ENCODE peak calls at places on chromosomes 13 and 19, in five cellular contexts. One of them, this sample, is unnamed.

GRCh38 chr19:10587022-10587838 is at the start of gene AP1M2:
- DNase-seq in D341Med: no peak
- DNase-seq in stimulated activated CD4-positive, alpha-beta T cell treated with anti-CD3 and anti-CD28 coated beads, Interleukin-4, amount 100 ng/mL, for 1 hour: no peak
- DNase-seq in fibroblast of the aortic adventitia: no peak
- DNase-seq in stimulated activated CD8-positive, alpha-beta memory T cell treated with anti-CD3 and anti-CD28 coated beads, Interleukin-15, amount 100 ng/mL, for 1 hour: no peak
- DNase-seq in this sample: no peak

GRCh38 chr13:77919351-77920294 is 992 bp upstream of the EDNRB start:
- DNase-seq in stimulated activated CD8-positive, alpha-beta memory T cell treated with anti-CD3 and anti-CD28 coated beads, Interleukin-15, amount 100 ng/mL, for 1 hour: no peak
- DNase-seq in D341Med: peak; percentile 50
- DNase-seq in stimulated activated CD4-positive, alpha-beta T cell treated with anti-CD3 and anti-CD28 coated beads, Interleukin-4, amount 100 ng/mL, for 1 hour: no peak
- DNase-seq in fibroblast of the aortic adventitia: peak; percentile 16
- DNase-seq in this sample: no peak

GRCh38 chr19:48819366-48819816 is 8.6 kb upstream of the BCAT2 start:
- DNase-seq in D341Med: no peak
- DNase-seq in stimulated activated CD4-positive, alpha-beta T cell treated with anti-CD3 and anti-CD28 coated beads, Interleukin-4, amount 100 ng/mL, for 1 hour: no peak
- DNase-seq in stimulated activated CD8-positive, alpha-beta memory T cell treated with anti-CD3 and anti-CD28 coated beads, Interleukin-15, amount 100 ng/mL, for 1 hour: no peak
- DNase-seq in fibroblast of the aortic adventitia: peak; percentile 99
- DNase-seq in this sample: peak; percentile 88

GRCh38 chr19:11296264-11296663 is 304 bp downstream of the TSPAN16 start:
- DNase-seq in D341Med: no peak
- DNase-seq in stimulated activated CD4-positive, alpha-beta T cell treated with anti-CD3 and anti-CD28 coated beads, Interleukin-4, amount 100 ng/mL, for 1 hour: no peak
- DNase-seq in stimulated activated CD8-positive, alpha-beta memory T cell treated with anti-CD3 and anti-CD28 coated beads, Interleukin-15, amount 100 ng/mL, for 1 hour: no peak
- DNase-seq in fibroblast of the aortic adventitia: peak; percentile 65
- DNase-seq in this sample: no peak

GRCh38 chr19:10431254-10431942 is 11.1 kb downstream of the PDE4A start:
- DNase-seq in stimulated activated CD8-positive, alpha-beta memory T cell treated with anti-CD3 and anti-CD28 coated beads, Interleukin-15, amount 100 ng/mL, for 1 hour: no peak
- DNase-seq in stimulated activated CD4-positive, alpha-beta T cell treated with anti-CD3 and anti-CD28 coated beads, Interleukin-4, amount 100 ng/mL, for 1 hour: no peak
- DNase-seq in fibroblast of the aortic adventitia: peak; percentile 22
- DNase-seq in D341Med: peak; percentile 21
- DNase-seq in this sample: peak; percentile 36

GRCh38 chr19:33235269-33235995 is 9.8 kb upstream of the SLC7A10 start:
- DNase-seq in stimulated activated CD4-positive, alpha-beta T cell treated with anti-CD3 and anti-CD28 coated beads, Interleukin-4, amount 100 ng/mL, for 1 hour: peak; percentile 81
- DNase-seq in fibroblast of the aortic adventitia: peak; percentile 72
- DNase-seq in D341Med: peak; percentile 81
- DNase-seq in stimulated activated CD8-positive, alpha-beta memory T cell treated with anti-CD3 and anti-CD28 coated beads, Interleukin-15, amount 100 ng/mL, for 1 hour: peak; percentile 69
- DNase-seq in this sample: peak; percentile 68

GRCh38 chr19:34639491-34640085 is 37.4 kb downstream of the SCGB2B2 start:
- DNase-seq in fibroblast of the aortic adventitia: peak; percentile 73
- DNase-seq in stimulated activated CD4-positive, alpha-beta T cell treated with anti-CD3 and anti-CD28 coated beads, Interleukin-4, amount 100 ng/mL, for 1 hour: peak; percentile 58
- DNase-seq in stimulated activated CD8-positive, alpha-beta memory T cell treated with anti-CD3 and anti-CD28 coated beads, Interleukin-15, amount 100 ng/mL, for 1 hour: peak; percentile 37
- DNase-seq in D341Med: peak; percentile 59
- DNase-seq in this sample: peak; percentile 74

GRCh38 chr13:27654816-27655215 is 33.1 kb downstream of the POLR1D start:
- DNase-seq in fibroblast of the aortic adventitia: no peak
- DNase-seq in stimulated activated CD8-positive, alpha-beta memory T cell treated with anti-CD3 and anti-CD28 coated beads, Interleukin-15, amount 100 ng/mL, for 1 hour: no peak
- DNase-seq in stimulated activated CD4-positive, alpha-beta T cell treated with anti-CD3 and anti-CD28 coated beads, Interleukin-4, amount 100 ng/mL, for 1 hour: no peak
- DNase-seq in D341Med: no peak
- DNase-seq in this sample: no peak

GRCh38 chr19:3618144-3618810 is 8.3 kb downstream of the CACTIN start:
- DNase-seq in D341Med: peak; percentile 83
- DNase-seq in stimulated activated CD8-positive, alpha-beta memory T cell treated with anti-CD3 and anti-CD28 coated beads, Interleukin-15, amount 100 ng/mL, for 1 hour: no peak
- DNase-seq in fibroblast of the aortic adventitia: peak; percentile 73
- DNase-seq in stimulated activated CD4-positive, alpha-beta T cell treated with anti-CD3 and anti-CD28 coated beads, Interleukin-4, amount 100 ng/mL, for 1 hour: peak; percentile 61
- DNase-seq in this sample: peak; percentile 58

GRCh38 chr19:12544401-12544876 is 6.8 kb downstream of the ZNF564 start:
- DNase-seq in fibroblast of the aortic adventitia: peak; percentile 23
- DNase-seq in stimulated activated CD4-positive, alpha-beta T cell treated with anti-CD3 and anti-CD28 coated beads, Interleukin-4, amount 100 ng/mL, for 1 hour: no peak
- DNase-seq in D341Med: no peak
- DNase-seq in stimulated activated CD8-positive, alpha-beta memory T cell treated with anti-CD3 and anti-CD28 coated beads, Interleukin-15, amount 100 ng/mL, for 1 hour: no peak
- DNase-seq in this sample: no peak

GRCh38 chr13:112244061-112244460 is 132.1 kb upstream of the SPACA7 start:
- DNase-seq in stimulated activated CD4-positive, alpha-beta T cell treated with anti-CD3 and anti-CD28 coated beads, Interleukin-4, amount 100 ng/mL, for 1 hour: no peak
- DNase-seq in stimulated activated CD8-positive, alpha-beta memory T cell treated with anti-CD3 and anti-CD28 coated beads, Interleukin-15, amount 100 ng/mL, for 1 hour: no peak
- DNase-seq in D341Med: no peak
- DNase-seq in fibroblast of the aortic adventitia: no peak
- DNase-seq in this sample: no peak

GRCh38 chr13:39616087-39616694 is 13.2 kb upstream of the LHFPL6 start:
- DNase-seq in fibroblast of the aortic adventitia: peak; percentile 82
- DNase-seq in stimulated activated CD4-positive, alpha-beta T cell treated with anti-CD3 and anti-CD28 coated beads, Interleukin-4, amount 100 ng/mL, for 1 hour: peak; percentile 4
- DNase-seq in stimulated activated CD8-positive, alpha-beta memory T cell treated with anti-CD3 and anti-CD28 coated beads, Interleukin-15, amount 100 ng/mL, for 1 hour: no peak
- DNase-seq in D341Med: peak; percentile 76
- DNase-seq in this sample: peak; percentile 75

GRCh38 chr13:111115051-111115840 is at the start of gene ARHGEF7:
- DNase-seq in stimulated activated CD8-positive, alpha-beta memory T cell treated with anti-CD3 and anti-CD28 coated beads, Interleukin-15, amount 100 ng/mL, for 1 hour: no peak
- DNase-seq in D341Med: peak; percentile 83
- DNase-seq in fibroblast of the aortic adventitia: no peak
- DNase-seq in stimulated activated CD4-positive, alpha-beta T cell treated with anti-CD3 and anti-CD28 coated beads, Interleukin-4, amount 100 ng/mL, for 1 hour: no peak
- DNase-seq in this sample: peak; percentile 19

GRCh38 chr13:77898097-77898496 is 20.5 kb downstream of the EDNRB start:
- DNase-seq in D341Med: no peak
- DNase-seq in fibroblast of the aortic adventitia: peak; percentile 60
- DNase-seq in stimulated activated CD8-positive, alpha-beta memory T cell treated with anti-CD3 and anti-CD28 coated beads, Interleukin-15, amount 100 ng/mL, for 1 hour: no peak
- DNase-seq in stimulated activated CD4-positive, alpha-beta T cell treated with anti-CD3 and anti-CD28 coated beads, Interleukin-4, amount 100 ng/mL, for 1 hour: no peak
- DNase-seq in this sample: no peak

GRCh38 chr19:41218615-41219507 is at the start of gene AXL:
- DNase-seq in D341Med: peak; percentile 46
- DNase-seq in fibroblast of the aortic adventitia: peak; percentile 85
- DNase-seq in stimulated activated CD4-positive, alpha-beta T cell treated with anti-CD3 and anti-CD28 coated beads, Interleukin-4, amount 100 ng/mL, for 1 hour: no peak
- DNase-seq in stimulated activated CD8-positive, alpha-beta memory T cell treated with anti-CD3 and anti-CD28 coated beads, Interleukin-15, amount 100 ng/mL, for 1 hour: no peak
- DNase-seq in this sample: peak; percentile 87

GRCh38 chr19:52613299-52613906 is 24.8 kb downstream of the ZNF83 start:
- DNase-seq in D341Med: no peak
- DNase-seq in stimulated activated CD8-positive, alpha-beta memory T cell treated with anti-CD3 and anti-CD28 coated beads, Interleukin-15, amount 100 ng/mL, for 1 hour: no peak
- DNase-seq in stimulated activated CD4-positive, alpha-beta T cell treated with anti-CD3 and anti-CD28 coated beads, Interleukin-4, amount 100 ng/mL, for 1 hour: no peak
- DNase-seq in fibroblast of the aortic adventitia: no peak
- DNase-seq in this sample: no peak

GRCh38 chr19:45478454-45479238 is 10.8 kb downstream of the FOSB start:
- DNase-seq in fibroblast of the aortic adventitia: peak; percentile 97
- DNase-seq in stimulated activated CD8-positive, alpha-beta memory T cell treated with anti-CD3 and anti-CD28 coated beads, Interleukin-15, amount 100 ng/mL, for 1 hour: peak; percentile 87
- DNase-seq in D341Med: peak; percentile 80
- DNase-seq in stimulated activated CD4-positive, alpha-beta T cell treated with anti-CD3 and anti-CD28 coated beads, Interleukin-4, amount 100 ng/mL, for 1 hour: peak; percentile 88
- DNase-seq in this sample: peak; percentile 94

GRCh38 chr19:36245210-36246005 is 30.5 kb downstream of the ZNF146 start:
- DNase-seq in fibroblast of the aortic adventitia: no peak
- DNase-seq in stimulated activated CD4-positive, alpha-beta T cell treated with anti-CD3 and anti-CD28 coated beads, Interleukin-4, amount 100 ng/mL, for 1 hour: no peak
- DNase-seq in stimulated activated CD8-positive, alpha-beta memory T cell treated with anti-CD3 and anti-CD28 coated beads, Interleukin-15, amount 100 ng/mL, for 1 hour: no peak
- DNase-seq in D341Med: peak; percentile 38
- DNase-seq in this sample: no peak

GRCh38 chr13:110108348-110109139 is 198.4 kb downstream of the COL4A1 start:
- DNase-seq in stimulated activated CD4-positive, alpha-beta T cell treated with anti-CD3 and anti-CD28 coated beads, Interleukin-4, amount 100 ng/mL, for 1 hour: no peak
- DNase-seq in D341Med: peak; percentile 83
- DNase-seq in stimulated activated CD8-positive, alpha-beta memory T cell treated with anti-CD3 and anti-CD28 coated beads, Interleukin-15, amount 100 ng/mL, for 1 hour: no peak
- DNase-seq in fibroblast of the aortic adventitia: peak; percentile 88
- DNase-seq in this sample: peak; percentile 85

GRCh38 chr13:106484755-106485193 is 50.7 kb downstream of the EFNB2 start:
- DNase-seq in stimulated activated CD4-positive, alpha-beta T cell treated with anti-CD3 and anti-CD28 coated beads, Interleukin-4, amount 100 ng/mL, for 1 hour: no peak
- DNase-seq in stimulated activated CD8-positive, alpha-beta memory T cell treated with anti-CD3 and anti-CD28 coated beads, Interleukin-15, amount 100 ng/mL, for 1 hour: no peak
- DNase-seq in fibroblast of the aortic adventitia: peak; percentile 60
- DNase-seq in D341Med: no peak
- DNase-seq in this sample: no peak